ENCODE peak calls at places on chromosomes 4 and X, in ten cellular contexts. W, P, Z, N, U, E, H, Q, G and K are unnamed samples.

GRCh38 chr4:124330045-124330444 is 382.5 kb downstream of the ANKRD50 start:
- DNase-seq in W (no peak), P (no peak), Z (no peak), N (no peak), U (no peak), E (no peak), H (no peak), Q (no peak), G (no peak), K (no peak)

GRCh38 chr4:176191974-176192373 is 3.4 kb downstream of the SPATA4 start:
- DNase-seq in W (no peak), P (no peak), Z (no peak), N (peak), U (no peak), E (no peak), H (peak), Q (no peak), G (no peak), K (no peak)

GRCh38 chrX:67570839-67571238 is 27.0 kb downstream of the AR start:
- DNase-seq in W (no peak), P (no peak), Z (no peak), N (no peak), U (no peak), E (no peak), H (no peak), Q (no peak), G (no peak), K (no peak)

GRCh38 chr4:15695240-15695699 is 7.6 kb upstream of the BST1 start:
- DNase-seq in W (no peak), P (no peak), Z (no peak), N (peak), U (no peak), E (peak), H (peak), Q (peak), G (no peak), K (no peak)

GRCh38 chrX:74343970-74344622 is 40.1 kb downstream of the ZCCHC13 start:
- DNase-seq in W (peak), P (peak), Z (peak), N (peak), U (peak), E (peak), H (peak), Q (peak), G (peak), K (peak)

GRCh38 chrX:118961866-118962560 is 12.4 kb upstream of the LONRF3 start:
- DNase-seq in W (no peak), P (no peak), Z (no peak), N (no peak), U (no peak), E (no peak), H (no peak), Q (no peak), G (no peak), K (no peak)

GRCh38 chr4:15929555-15929954 is 9.0 kb downstream of the FGFBP1 start:
- DNase-seq in W (no peak), P (no peak), Z (no peak), N (no peak), U (no peak), E (no peak), H (no peak), Q (no peak), G (no peak), K (no peak)

GRCh38 chr4:145230726-145231125 is 50.3 kb upstream of the OTUD4 start:
- DNase-seq in W (no peak), P (no peak), Z (no peak), N (peak), U (peak), E (no peak), H (no peak), Q (peak), G (no peak), K (no peak)

GRCh38 chr4:107392951-107393350 is 327.1 kb downstream of the PAPSS1 start:
- DNase-seq in W (no peak), P (no peak), Z (no peak), N (peak), U (peak), E (no peak), H (peak), Q (no peak), G (no peak), K (no peak)

GRCh38 chrX:153888344-153888743 is 2.4 kb upstream of the L1CAM start:
- DNase-seq in W (peak), P (no peak), Z (no peak), N (no peak), U (no peak), E (no peak), H (no peak), Q (no peak), G (no peak), K (no peak)

GRCh38 chr4:16752150-16752549 is 146.3 kb downstream of the LDB2 start:
- DNase-seq in W (no peak), P (no peak), Z (no peak), N (peak), U (no peak), E (no peak), H (peak), Q (peak), G (no peak), K (no peak)

GRCh38 chrX:140697618-140698017 is 11.9 kb upstream of the LINC00632 start:
- DNase-seq in W (no peak), P (no peak), Z (no peak), N (no peak), U (no peak), E (no peak), H (no peak), Q (no peak), G (no peak), K (no peak)

GRCh38 chrX:121308276-121308805 is 260.9 kb downstream of the GLUD2 start:
- DNase-seq in W (peak), P (peak), Z (no peak), N (peak), U (peak), E (peak), H (peak), Q (peak), G (peak), K (peak)

GRCh38 chr4:117527601-117528000 is 442.2 kb upstream of the TRAM1L1 start:
- DNase-seq in W (no peak), P (no peak), Z (no peak), N (no peak), U (no peak), E (no peak), H (no peak), Q (no peak), G (no peak), K (no peak)

GRCh38 chr4:123304151-123305021 is 92.2 kb upstream of the SPRY1 start:
- DNase-seq in W (peak), P (no peak), Z (no peak), N (no peak), U (no peak), E (peak), H (no peak), Q (no peak), G (no peak), K (no peak)

GRCh38 chr4:115850799-115851509 is 737.5 kb upstream of the NDST4 start:
- DNase-seq in W (no peak), P (no peak), Z (no peak), N (no peak), U (no peak), E (no peak), H (no peak), Q (no peak), G (no peak), K (peak)

GRCh38 chr4:75207902-75208301 is 275.0 kb downstream of the PARM1 start:
- DNase-seq in W (no peak), P (no peak), Z (no peak), N (no peak), U (no peak), E (no peak), H (no peak), Q (no peak), G (no peak), K (no peak)

DNA sequence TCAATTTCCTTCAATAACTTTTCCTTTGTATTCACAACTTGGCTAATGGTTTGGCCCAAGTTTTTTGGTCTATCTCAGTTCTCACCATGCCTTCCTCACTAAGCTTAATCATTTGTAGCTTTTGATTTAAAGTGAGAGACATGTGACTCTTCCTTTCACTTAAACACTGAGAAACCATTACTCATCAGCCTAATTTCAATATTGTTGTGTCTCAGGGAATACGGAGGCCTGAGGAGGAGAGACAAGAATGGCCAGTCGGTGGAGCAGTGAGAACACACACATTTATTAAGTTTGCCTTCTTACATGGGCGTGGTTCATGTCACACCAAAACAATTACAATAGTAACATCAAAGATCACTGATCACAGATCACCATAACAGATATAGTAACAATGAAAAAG is 56.7 kb downstream of the TSPAN5 start:
- DNase-seq in W (no peak), P (no peak), Z (no peak), N (peak), U (no peak), E (no peak), H (no peak), Q (peak), G (no peak), K (no peak)
- TF ChIP-seq CTCF in W (no peak), P (no peak), Z (no peak), N (no peak), U (no peak), E (no peak), H (peak), Q (no peak), G (no peak), K (no peak)

GRCh38 chr4:161647757-161648156 is 516.0 kb downstream of the FSTL5 start:
- DNase-seq in W (no peak), P (no peak), Z (no peak), N (no peak), U (no peak), E (peak), H (no peak), Q (no peak), G (no peak), K (no peak)

DNA sequence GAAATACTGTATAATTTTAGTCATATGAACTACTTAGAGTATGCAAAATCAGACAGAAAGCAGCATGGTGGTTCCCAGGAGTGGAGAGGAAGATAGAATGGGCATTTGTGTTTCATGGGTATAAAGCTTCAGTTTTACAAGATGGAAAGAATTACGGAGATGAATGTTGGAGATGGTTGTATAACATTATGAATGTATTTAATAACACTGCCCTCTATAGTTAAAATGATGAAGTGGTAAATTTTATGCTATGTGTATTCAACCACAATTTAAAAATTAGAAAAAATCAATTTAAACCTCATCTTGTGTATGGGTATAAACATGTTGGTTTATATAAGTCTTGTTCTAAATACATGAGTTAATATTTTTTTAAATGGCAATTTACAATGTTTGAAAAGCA is 521.1 kb downstream of the FSTL5 start:
- DNase-seq in W (no peak), P (no peak), Z (no peak), N (no peak), U (no peak), E (no peak), H (peak), Q (peak), G (no peak), K (no peak)
- TF ChIP-seq CTCF in W (peak), P (no peak), Z (no peak), N (no peak), U (no peak), E (no peak), H (peak), Q (no peak), G (no peak), K (no peak)

GRCh38 chr4:185520119-185520518 is 15.2 kb downstream of the PDLIM3 start:
- DNase-seq in W (no peak), P (no peak), Z (no peak), N (no peak), U (no peak), E (no peak), H (no peak), Q (peak), G (no peak), K (no peak)

GRCh38 chr4:185524888-185525863 is 10.1 kb downstream of the PDLIM3 start:
- DNase-seq in W (no peak), P (no peak), Z (no peak), N (no peak), U (no peak), E (no peak), H (no peak), Q (peak), G (no peak), K (no peak)

GRCh38 chr4:185522451-185522850 is 12.9 kb downstream of the PDLIM3 start:
- DNase-seq in W (no peak), P (no peak), Z (no peak), N (no peak), U (no peak), E (no peak), H (no peak), Q (no peak), G (no peak), K (no peak)

GRCh38 chr4:185518494-185518893 is 16.8 kb downstream of the PDLIM3 start:
- DNase-seq in W (no peak), P (no peak), Z (no peak), N (no peak), U (no peak), E (no peak), H (no peak), Q (no peak), G (no peak), K (no peak)

GRCh38 chr4:185523862-185524261 is 11.4 kb downstream of the PDLIM3 start:
- DNase-seq in W (no peak), P (no peak), Z (no peak), N (no peak), U (no peak), E (no peak), H (no peak), Q (no peak), G (no peak), K (no peak)
- TF ChIP-seq CTCF in W (no peak), P (no peak), Z (no peak), N (no peak), U (no peak), E (no peak), H (no peak), Q (no peak), G (no peak), K (no peak)

GRCh38 chr4:139465922-139466321 is 12.0 kb downstream of the RAB33B start:
- DNase-seq in W (no peak), P (no peak), Z (no peak), N (no peak), U (no peak), E (no peak), H (no peak), Q (no peak), G (no peak), K (no peak)
- TF ChIP-seq CTCF in W (no peak), P (no peak), Z (no peak), N (no peak), U (no peak), E (no peak), H (no peak), Q (no peak), G (no peak), K (no peak)